ENCODE peak calls at places on chromosome 15, in five cellular contexts. Y is foreskin fibroblast, A is heart right ventricle, L is fibroblast of pulmonary artery, I is fibroblast of the aortic adventitia. G is an unnamed sample.

GRCh38 chr15:101404245-101404644 is 85.3 kb downstream of the PCSK6 start:
- DNase-seq in Y (no peak), A (no peak), L (no peak), I (no peak), G (no peak)

GRCh38 chr15:56102401-56102800 is 109.0 kb upstream of the NEDD4 start:
- DNase-seq in Y (no peak), A (peak), L (no peak), I (no peak), G (no peak)

GRCh38 chr15:41568350-41569017 is 9.5 kb downstream of the TYRO3 start:
- DNase-seq in Y (peak), A (no peak), L (peak), I (no peak), G (no peak)

GRCh38 chr15:95174281-95174680 is 942.9 kb downstream of the MCTP2 start:
- DNase-seq in Y (peak), A (peak), L (peak), I (no peak), G (no peak)

GRCh38 chr15:70197945-70198361 is 100.2 kb upstream of the TLE3 start:
- DNase-seq in Y (no peak), A (no peak), L (no peak), I (no peak), G (no peak)

GRCh38 chr15:34493001-34493400 is 55.4 kb upstream of the GOLGA8A start:
- DNase-seq in Y (no peak), A (no peak), L (no peak), I (no peak), G (no peak)

GRCh38 chr15:85475317-85475701 is 94.9 kb downstream of the AKAP13 start:
- DNase-seq in Y (peak), A (no peak), L (no peak), I (no peak), G (no peak)

GRCh38 chr15:88989578-88989977 is 76.4 kb upstream of the MFGE8 start:
- DNase-seq in Y (peak), A (no peak), L (peak), I (peak), G (no peak)

GRCh38 chr15:68439506-68439905 is 7.5 kb upstream of the ITGA11 start:
- DNase-seq in Y (no peak), A (no peak), L (no peak), I (no peak), G (no peak)

GRCh38 chr15:94671845-94672524 is 440.6 kb downstream of the MCTP2 start:
- DNase-seq in Y (peak), A (no peak), L (peak), I (no peak), G (peak)

GRCh38 chr15:83206387-83206970 is 1.1 kb downstream of the HDGFL3 start:
- DNase-seq in Y (peak), A (peak), L (no peak), I (peak), G (no peak)

GRCh38 chr15:79602731-79603130 is 170.6 kb downstream of the MINAR1 start:
- DNase-seq in Y (no peak), A (no peak), L (no peak), I (no peak), G (no peak)

GRCh38 chr15:56736881-56737707 is 3.8 kb upstream of the ZNF280D start:
- DNase-seq in Y (no peak), A (no peak), L (peak), I (no peak), G (no peak)

GRCh38 chr15:69904296-69904560 is 193.5 kb downstream of the TLE3 start:
- DNase-seq in Y (no peak), A (no peak), L (no peak), I (no peak), G (no peak)

GRCh38 chr15:76199106-76200082 is 111.9 kb downstream of the ETFA start:
- DNase-seq in Y (peak), A (peak), L (peak), I (peak), G (peak)

GRCh38 chr15:40953713-40954074 is 423 bp downstream of the CHAC1 start:
- DNase-seq in Y (peak), A (no peak), L (no peak), I (no peak), G (no peak)

GRCh38 chr15:35481064-35481463 is 64.9 kb downstream of the DPH6 start:
- DNase-seq in Y (no peak), A (no peak), L (no peak), I (no peak), G (no peak)

GRCh38 chr15:60265057-60265456 is 132.7 kb downstream of the ANXA2 start:
- DNase-seq in Y (no peak), A (no peak), L (no peak), I (no peak), G (no peak)

GRCh38 chr15:101288905-101289513 is 6.0 kb downstream of the SNRPA1 start:
- DNase-seq in Y (peak), A (no peak), L (peak), I (peak), G (peak)

GRCh38 chr15:101600024-101600423 is 52.2 kb downstream of the TM2D3 start:
- DNase-seq in Y (no peak), A (no peak), L (no peak), I (no peak), G (no peak)

GRCh38 chr15:56496635-56497034 is 31.7 kb upstream of the MNS1 start:
- DNase-seq in Y (peak), A (peak), L (peak), I (peak), G (peak)

GRCh38 chr15:89177633-89178306 is 43.6 kb downstream of the RLBP1 start:
- DNase-seq in Y (peak), A (peak), L (peak), I (peak), G (no peak)

GRCh38 chr15:58214941-58215340 is 76.8 kb downstream of the AQP9 start:
- DNase-seq in Y (no peak), A (no peak), L (no peak), I (no peak), G (no peak)

GRCh38 chr15:83310521-83311456 is 26.3 kb upstream of the BNC1 start:
- DNase-seq in Y (no peak), A (no peak), L (peak), I (peak), G (no peak)

GRCh38 chr15:80779658-80780415 is 667 bp downstream of the CEMIP start:
- DNase-seq in Y (peak), A (no peak), L (peak), I (peak), G (no peak)

GRCh38 chr15:101808201-101808600 is 3.8 kb upstream of the OR4F15 start:
- DNase-seq in Y (peak), A (no peak), L (no peak), I (peak), G (peak)

GRCh38 chr15:47754312-47754711 is 37.0 kb downstream of the SEMA6D start:
- DNase-seq in Y (no peak), A (no peak), L (no peak), I (no peak), G (no peak)

GRCh38 chr15:48021336-48022086 is 99.3 kb upstream of the SLC24A5 start:
- DNase-seq in Y (peak), A (no peak), L (no peak), I (no peak), G (no peak)

GRCh38 chr15:63501256-63502089 is 2.9 kb upstream of the USP3 start:
- DNase-seq in Y (peak), A (peak), L (peak), I (peak), G (peak)

GRCh38 chr15:98381446-98381845 is 266.9 kb upstream of the IGF1R start:
- DNase-seq in Y (no peak), A (no peak), L (no peak), I (no peak), G (no peak)

GRCh38 chr15:43881944-43882343 is 55.1 kb downstream of the WDR76 start:
- DNase-seq in Y (no peak), A (no peak), L (no peak), I (no peak), G (no peak)

GRCh38 chr15:55856506-55856905 is 113.6 kb upstream of the PRTG start:
- DNase-seq in Y (peak), A (peak), L (peak), I (peak), G (no peak)

GRCh38 chr15:70054366-70054765 is 43.4 kb downstream of the TLE3 start:
- DNase-seq in Y (no peak), A (no peak), L (no peak), I (no peak), G (no peak)

GRCh38 chr15:64264511-64264910 is 91.5 kb downstream of the CSNK1G1 start:
- DNase-seq in Y (no peak), A (no peak), L (no peak), I (no peak), G (no peak)

GRCh38 chr15:101025896-101026631 is 106.9 kb downstream of the LRRK1 start:
- DNase-seq in Y (no peak), A (peak), L (no peak), I (no peak), G (no peak)

GRCh38 chr15:92650256-92650655 is 5.3 kb downstream of the FAM174B start:
- DNase-seq in Y (no peak), A (no peak), L (peak), I (peak), G (peak)

GRCh38 chr15:26550880-26551279 is 222.0 kb downstream of the GABRB3 start:
- DNase-seq in Y (no peak), A (no peak), L (no peak), I (no peak), G (no peak)
- TF ChIP-seq CTCF in Y (no peak), A (no peak), L (no peak), I (no peak), G (no peak)

GRCh38 chr15:32029409-32029861 is 880 bp upstream of the CHRNA7 start:
- DNase-seq in Y (peak), A (no peak), L (no peak), I (no peak), G (no peak)
- H3K4me3 ChIP-seq in Y (no peak), A (peak), L (no peak), I (no peak), G (peak)

GRCh38 chr15:73305331-73306211 is 63.2 kb downstream of the HCN4 start:
- DNase-seq in Y (peak), A (peak), L (peak), I (peak), G (peak)
- TF ChIP-seq CTCF in Y (peak), A (peak), L (peak), I (peak), G (peak)

GRCh38 chr15:77496710-77497107 is 76.0 kb downstream of the HMG20A start:
- DNase-seq in Y (peak), A (peak), L (peak), I (peak), G (peak)

GRCh38 chr15:77495806-77496589 is 75.3 kb downstream of the HMG20A start:
- DNase-seq in Y (peak), A (peak), L (peak), I (no peak), G (no peak)

GRCh38 chr15:77497942-77498361 is 77.3 kb downstream of the HMG20A start:
- DNase-seq in Y (peak), A (peak), L (peak), I (peak), G (no peak)

GRCh38 chr15:77499087-77499765 is 78.5 kb downstream of the HMG20A start:
- DNase-seq in Y (peak), A (no peak), L (no peak), I (no peak), G (no peak)

DNA sequence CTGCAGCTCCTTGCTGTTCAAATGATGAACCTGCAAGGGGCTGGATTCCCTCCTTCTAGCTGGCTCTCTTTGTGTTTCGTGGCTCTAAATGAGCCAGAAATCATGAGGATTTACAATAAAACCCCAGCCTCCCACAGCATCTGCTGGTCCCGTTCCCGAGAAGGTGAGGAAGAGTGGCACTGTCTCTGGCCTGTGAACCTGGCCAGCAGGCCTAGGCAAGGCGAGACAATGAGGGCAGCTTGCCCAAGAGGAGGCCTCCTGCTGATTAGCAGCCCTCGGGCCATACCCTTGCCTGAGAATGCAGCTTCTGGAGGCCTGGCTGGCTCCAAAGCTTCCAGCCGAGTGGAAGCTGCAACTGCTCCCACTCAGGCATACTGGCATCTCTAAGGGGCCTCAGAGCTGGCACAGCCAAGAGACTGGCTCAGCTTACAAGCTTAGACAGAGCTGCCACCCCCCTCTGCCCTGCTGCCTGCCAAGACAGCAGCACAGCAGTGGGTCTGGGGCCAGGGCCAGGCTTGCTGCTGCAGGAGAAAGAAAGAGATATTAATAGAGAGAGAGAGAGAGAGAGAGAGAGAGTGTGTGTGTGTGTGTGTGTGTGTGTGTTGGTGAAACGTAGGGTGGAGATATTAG is 76.5 kb downstream of the HMG20A start:
- DNase-seq in Y (peak), A (peak), L (peak), I (peak), G (no peak)
- H3K4me3 ChIP-seq in Y (peak), A (peak), L (peak), I (peak), G (no peak)

DNA sequence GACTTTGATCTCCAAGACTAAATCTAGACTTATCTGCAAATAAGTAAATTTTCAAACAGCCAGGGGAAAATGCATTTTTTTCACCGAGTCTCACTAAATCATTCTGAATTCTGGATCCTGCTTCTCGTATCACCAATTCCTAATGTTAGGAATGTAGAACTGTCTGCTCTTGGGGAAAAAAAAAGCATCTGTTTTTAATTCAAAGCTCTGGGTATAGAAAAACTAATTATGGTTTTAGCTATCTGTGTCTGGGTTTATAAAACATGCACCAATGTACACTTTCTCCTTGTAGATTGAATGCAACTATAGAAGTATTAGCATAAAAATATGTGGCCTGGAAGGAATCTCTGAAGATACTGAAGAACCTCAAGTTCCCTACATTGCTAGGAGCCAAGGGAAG is 4.8 kb upstream of the CDAN1 start:
- DNase-seq in Y (no peak), A (no peak), L (no peak), I (peak), G (no peak)
- TF ChIP-seq CTCF in Y (no peak), A (no peak), L (no peak), I (no peak), G (no peak)

GRCh38 chr15:96285306-96285705 is 45.2 kb upstream of the NR2F2 start:
- DNase-seq in Y (peak), A (peak), L (peak), I (peak), G (peak)
- H3K4me3 ChIP-seq in Y (peak), A (no peak), L (no peak), I (no peak), G (peak)

GRCh38 chr15:65981837-65982696 is 112.8 kb downstream of the RAB11A start:
- DNase-seq in Y (peak), A (no peak), L (no peak), I (no peak), G (no peak)
- TF ChIP-seq CTCF in Y (no peak), A (no peak), L (no peak), I (no peak), G (no peak)

DNA sequence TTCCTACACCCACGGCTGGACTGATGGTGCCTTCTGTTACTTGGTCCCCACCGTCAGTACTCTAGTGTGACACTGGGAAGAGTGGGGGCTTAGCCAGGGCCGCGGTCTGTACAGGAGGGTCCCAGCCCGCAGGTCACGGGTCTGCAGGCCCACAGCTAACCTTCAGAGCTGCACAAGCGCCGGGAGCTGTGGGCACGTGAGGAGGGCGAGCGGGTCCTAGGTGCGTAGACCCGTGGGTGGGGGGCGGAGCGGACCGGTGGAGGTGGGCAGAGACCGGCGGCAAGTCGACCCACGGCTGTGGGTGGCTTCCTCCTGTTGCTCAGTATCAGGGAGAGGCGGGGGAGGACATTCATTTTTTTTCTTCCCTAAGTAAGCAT is 1.2 kb downstream of the TNFAIP8L3 start:
- DNase-seq in Y (no peak), A (no peak), L (no peak), I (no peak), G (no peak)
- H3K4me3 ChIP-seq in Y (no peak), A (peak), L (peak), I (peak), G (no peak)

GRCh38 chr15:45572627-45573026 is 14.6 kb upstream of the BLOC1S6 start:
- DNase-seq in Y (no peak), A (no peak), L (no peak), I (no peak), G (no peak)

GRCh38 chr15:45573961-45574629 is 13.1 kb upstream of the BLOC1S6 start:
- DNase-seq in Y (peak), A (no peak), L (peak), I (peak), G (no peak)
- TF ChIP-seq CTCF in Y (peak), A (peak), L (peak), I (peak), G (peak)